ENCODE peak calls at places on chromosomes 1 and 21, in five cellular contexts. M is cardiac muscle cell, V is HFFc6, D is NB4, J is SK-N-SH. H is an unnamed sample.

GRCh38 chr21:38913120-38913975 is 107.6 kb downstream of the ETS2 start:
- DNase-seq in M (peak; percentile 84), D (no peak), V (no peak), J (peak; percentile 61), H (peak; percentile 12)

GRCh38 chr1:78647238-78647637 is 2.4 kb upstream of the IFI44 start:
- DNase-seq in J (no peak), D (no peak), V (no peak), M (no peak), H (no peak)

GRCh38 chr1:14625587-14626447 is 27.3 kb downstream of the KAZN start:
- DNase-seq in M (no peak), D (no peak), V (no peak), J (no peak), H (no peak)

GRCh38 chr1:77624102-77624501 is 58.4 kb downstream of the ZZZ3 start:
- DNase-seq in D (no peak), V (no peak), J (no peak), M (no peak), H (no peak)

GRCh38 chr1:223825767-223826461 is 19.8 kb downstream of the TP53BP2 start:
- DNase-seq in J (no peak), M (peak; percentile 71), D (peak; percentile 96), V (no peak), H (no peak)

GRCh38 chr21:23016617-23017016 is 2018.4 kb downstream of the NCAM2 start:
- DNase-seq in J (peak; percentile 27), M (no peak), D (peak; percentile 30), V (no peak), H (no peak)

GRCh38 chr21:44303490-44303981 is 3.7 kb downstream of the PFKL start:
- DNase-seq in D (no peak), V (no peak), M (no peak), J (no peak), H (no peak)

GRCh38 chr21:35217504-35218060 is 168.5 kb upstream of the RUNX1 start:
- DNase-seq in J (no peak), V (peak; percentile 93), D (no peak), M (peak; percentile 62), H (peak; percentile 69)

GRCh38 chr1:247935781-247936180 is 11.1 kb downstream of the OR2AJ1 start:
- DNase-seq in D (no peak), V (no peak), M (no peak), J (no peak), H (no peak)

GRCh38 chr1:202505356-202505755 is 156.9 kb downstream of the PPP1R12B start:
- DNase-seq in J (peak; percentile 0), D (no peak), M (peak; percentile 94), V (peak; percentile 68), H (no peak)

GRCh38 chr1:1199141-1199960 is 7.0 kb downstream of the TNFRSF18 start:
- DNase-seq in D (no peak), M (no peak), V (no peak), J (peak; percentile 39), H (no peak)

GRCh38 chr1:177181631-177182291 is 11.0 kb downstream of the BRINP2 start:
- DNase-seq in D (peak; percentile 65), J (peak; percentile 88), M (peak; percentile 66), V (peak; percentile 4), H (peak; percentile 58)

GRCh38 chr1:109995536-109995935 is 11.0 kb downstream of the AHCYL1 start:
- DNase-seq in J (no peak), V (no peak), M (no peak), D (no peak), H (no peak)

GRCh38 chr1:187762109-187762508 is 933.4 kb downstream of the PLA2G4A start:
- DNase-seq in V (no peak), M (peak; percentile 2), D (no peak), J (no peak), H (no peak)

GRCh38 chr1:71242239-71242638 is 161.4 kb upstream of the ZRANB2 start:
- DNase-seq in D (no peak), V (no peak), J (no peak), M (no peak), H (no peak)

GRCh38 chr1:178612261-178612660 is 99.4 kb downstream of the TEX35 start:
- DNase-seq in J (no peak), M (peak; percentile 63), D (no peak), V (peak; percentile 51), H (no peak)

GRCh38 chr1:101371259-101371658 is 134.4 kb downstream of the S1PR1 start:
- DNase-seq in D (no peak), V (peak; percentile 83), J (no peak), M (no peak), H (peak; percentile 42)

GRCh38 chr1:32729254-32730046 is 26.9 kb upstream of the SYNC start:
- DNase-seq in J (no peak), V (no peak), D (no peak), M (no peak), H (no peak)

GRCh38 chr1:183554577-183554976 is 35.7 kb downstream of the NCF2 start:
- DNase-seq in V (no peak), J (no peak), M (no peak), D (no peak), H (no peak)

GRCh38 chr1:226656601-226657277 is 82.3 kb downstream of the ITPKB start:
- DNase-seq in M (peak; percentile 69), V (peak; percentile 55), J (peak; percentile 68), D (no peak), H (peak; percentile 42)

GRCh38 chr1:226104671-226105121 is 42.2 kb downstream of the H3-3A start:
- DNase-seq in D (no peak), J (no peak), V (peak; percentile 38), M (no peak), H (no peak)

GRCh38 chr1:155396874-155397476 is 76.3 kb downstream of the RUSC1 start:
- DNase-seq in V (no peak), M (no peak), D (no peak), J (no peak), H (no peak)

GRCh38 chr1:193042766-193043691 is 16.1 kb downstream of the UCHL5 start:
- DNase-seq in V (no peak), M (no peak), J (no peak), D (no peak), H (no peak)

GRCh38 chr1:20184997-20185833 is 681 bp upstream of the UBXN10 start:
- DNase-seq in M (no peak), D (peak; percentile 78), V (no peak), J (no peak), H (peak; percentile 87)

GRCh38 chr1:67647036-67647798 is 37.8 kb upstream of the GADD45A start:
- DNase-seq in J (peak; percentile 64), V (no peak), M (peak; percentile 74), D (no peak), H (no peak)

GRCh38 chr1:26125946-26126320 is 14.3 kb downstream of the PDIK1L start:
- DNase-seq in V (no peak), J (no peak), D (no peak), M (no peak), H (no peak)

GRCh38 chr1:26127235-26128163 is 15.9 kb downstream of the PDIK1L start:
- DNase-seq in J (no peak), V (no peak), D (peak; percentile 47), M (peak; percentile 33), H (no peak)

GRCh38 chr1:26125382-26125781 is 13.8 kb downstream of the PDIK1L start:
- DNase-seq in M (no peak), V (no peak), J (no peak), D (no peak), H (no peak)

GRCh38 chr1:26124433-26125318 is 13.1 kb downstream of the PDIK1L start:
- DNase-seq in D (no peak), V (no peak), M (no peak), J (no peak), H (no peak)

GRCh38 chr1:26126321-26127084 is 14.9 kb downstream of the PDIK1L start:
- DNase-seq in M (peak; percentile 66), V (no peak), J (no peak), D (peak; percentile 94), H (peak; percentile 67)
- TF ChIP-seq CTCF in M (no peak), V (no peak), J (no peak), D (no peak), H (no peak)

DNA sequence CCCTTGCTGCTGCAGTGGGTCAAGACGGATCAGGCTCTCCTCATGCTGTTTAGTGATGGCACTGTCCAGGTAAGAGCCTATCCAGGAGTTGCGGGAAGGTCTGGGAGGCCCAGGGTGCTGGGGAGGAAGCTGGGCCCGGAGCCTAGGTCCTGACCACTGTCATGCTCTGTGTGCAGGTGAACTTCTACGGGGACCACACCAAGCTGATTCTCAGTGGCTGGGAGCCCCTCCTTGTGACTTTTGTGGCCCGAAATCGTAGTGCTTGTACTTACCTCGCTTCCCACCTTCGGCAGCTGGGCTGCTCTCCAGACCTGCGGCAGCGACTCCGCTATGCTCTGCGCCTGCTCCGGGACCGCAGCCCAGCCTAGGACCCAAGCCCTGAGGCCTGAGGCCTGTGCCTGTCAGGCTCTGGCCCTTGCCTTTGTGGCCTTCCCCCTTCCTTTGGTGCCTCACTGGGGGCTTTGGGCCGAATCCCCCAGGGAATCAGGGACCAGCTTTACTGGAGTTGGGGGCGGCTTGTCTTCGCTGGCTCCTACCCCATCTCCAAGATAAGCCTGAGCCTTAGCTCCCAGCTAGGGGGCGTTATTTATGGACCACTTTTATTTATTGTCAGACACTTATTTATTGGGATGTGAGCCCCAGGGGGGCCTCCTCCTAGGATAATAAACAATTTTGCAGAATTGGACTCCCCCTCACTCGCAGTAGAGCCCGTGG is 1.7 kb downstream of the DYNLT4 start:
- DNase-seq in D (no peak), J (no peak), V (no peak), M (no peak), H (no peak)
- TF ChIP-seq CTCF in D (no peak), J (peak; percentile 29), V (peak; percentile 44), M (no peak), H (no peak)

DNA sequence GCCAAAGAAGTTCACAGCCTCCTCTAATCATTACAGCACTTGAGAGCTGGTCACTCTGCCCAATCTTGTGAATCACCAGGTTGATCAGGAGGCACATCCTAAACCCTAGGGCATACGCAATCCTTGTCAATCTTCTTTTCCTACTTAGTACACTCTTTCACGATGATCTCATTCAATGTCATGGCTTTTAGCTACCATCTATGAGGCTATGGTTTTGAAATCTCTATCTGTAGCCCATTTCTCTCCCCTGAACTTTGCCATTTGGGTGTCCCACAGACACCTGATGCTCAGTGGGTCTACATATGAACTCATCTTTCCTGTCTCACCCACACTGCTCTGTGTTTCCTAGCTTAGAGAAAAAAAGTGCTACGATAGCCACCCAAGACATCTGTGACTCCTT is 1.9 kb upstream of the MED18 start:
- DNase-seq in V (no peak), J (no peak), M (no peak), D (peak; percentile 46), H (peak; percentile 23)
- TF ChIP-seq CTCF in V (no peak), J (no peak), M (no peak), D (no peak), H (no peak)

GRCh38 chr1:26861286-26861701 is 1.7 kb upstream of the SFN start:
- DNase-seq in M (no peak), V (peak; percentile 54), D (peak; percentile 20), J (no peak), H (no peak)
- TF ChIP-seq CTCF in M (peak; percentile 18), V (peak; percentile 65), D (no peak), J (peak; percentile 44), H (no peak)

DNA sequence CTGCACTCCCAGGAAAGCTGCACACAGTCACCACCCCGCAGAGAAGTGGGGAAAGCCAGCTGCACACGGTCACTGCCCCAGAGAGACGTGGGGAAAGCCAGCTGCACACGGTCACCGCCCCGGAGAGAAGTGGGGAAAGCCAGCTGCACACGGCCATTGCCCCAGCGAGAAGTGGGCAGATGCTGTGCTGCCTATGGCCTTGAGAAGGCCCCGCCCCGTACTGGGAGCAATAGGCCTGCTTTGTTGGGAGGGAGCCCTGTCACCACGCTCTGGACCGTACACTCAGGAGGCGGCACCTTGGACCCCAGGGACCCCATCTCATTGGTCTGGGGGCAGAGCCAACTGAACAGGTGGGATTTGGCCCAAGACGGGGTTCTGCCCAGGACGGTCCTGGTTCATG is 4.3 kb upstream of the GPR153 start:
- DNase-seq in J (no peak), V (no peak), M (no peak), D (no peak), H (no peak)
- TF ChIP-seq CTCF in J (no peak), V (no peak), M (no peak), D (no peak), H (no peak)

H was measured in activated CD8-positive, alpha-beta T cell treated with anti-CD3 and anti-CD28 coated beads for 36 hours.